ENCODE peak calls at places on chromosome 14, in ten cellular contexts. H, M, O, K, T, G, X, A, P and E are unnamed samples.

GRCh38 chr14:93114713-93115068 is 1.0 kb downstream of the ITPK1 start:
- DNase-seq in H (no peak), M (peak; percentile 58), O (no peak), K (no peak), T (peak; percentile 68), G (no peak), X (no peak), A (no peak), P (peak; percentile 37), E (no peak)

GRCh38 chr14:102591372-102591943 is 991 bp upstream of the RCOR1 start:
- DNase-seq in H (peak; percentile 38), M (peak; percentile 69), O (no peak), K (no peak), T (peak; percentile 76), G (no peak), X (peak; percentile 47), A (peak; percentile 16), P (peak; percentile 58), E (peak; percentile 51)

GRCh38 chr14:55645845-55646832 is 66.1 kb downstream of the KTN1 start:
- DNase-seq in H (no peak), M (no peak), O (no peak), K (no peak), T (no peak), G (no peak), X (no peak), A (no peak), P (no peak), E (no peak)

GRCh38 chr14:41662780-41663477 is 56.3 kb downstream of the LRFN5 start:
- DNase-seq in H (no peak), M (no peak), O (no peak), K (no peak), T (no peak), G (no peak), X (no peak), A (no peak), P (no peak), E (no peak)

GRCh38 chr14:105023791-105024480 is 3.1 kb upstream of the CDCA4 start:
- DNase-seq in H (no peak), M (no peak), O (no peak), K (no peak), T (no peak), G (no peak), X (no peak), A (no peak), P (no peak), E (no peak)

GRCh38 chr14:104591506-104592291 is 12.1 kb downstream of the C14orf180 start:
- DNase-seq in H (no peak), M (no peak), O (no peak), K (no peak), T (no peak), G (no peak), X (no peak), A (no peak), P (no peak), E (no peak)

GRCh38 chr14:87067061-87067460 is 925.9 kb downstream of the GALC start:
- DNase-seq in H (no peak), M (no peak), O (no peak), K (no peak), T (no peak), G (no peak), X (no peak), A (no peak), P (no peak), E (no peak)

GRCh38 chr14:35223927-35224326 is 68.3 kb upstream of the PSMA6 start:
- DNase-seq in H (no peak), M (no peak), O (no peak), K (no peak), T (no peak), G (no peak), X (no peak), A (no peak), P (no peak), E (no peak)

GRCh38 chr14:102510616-102511520 is 1.3 kb upstream of the ANKRD9 start:
- DNase-seq in H (no peak), M (peak; percentile 19), O (no peak), K (no peak), T (no peak), G (no peak), X (peak; percentile 29), A (no peak), P (no peak), E (no peak)

GRCh38 chr14:63045234-63045611 is at the start of gene KCNH5:
- DNase-seq in H (peak; percentile 43), M (peak; percentile 82), O (no peak), K (no peak), T (peak; percentile 53), G (no peak), X (peak; percentile 43), A (no peak), P (no peak), E (peak; percentile 25)

GRCh38 chr14:84825481-84825880 is 704.5 kb upstream of the FLRT2 start:
- DNase-seq in H (no peak), M (no peak), O (no peak), K (no peak), T (no peak), G (peak; percentile 24), X (no peak), A (no peak), P (no peak), E (no peak)

GRCh38 chr14:73238262-73238852 is 1.1 kb downstream of the PAPLN start:
- DNase-seq in H (no peak), M (peak; percentile 70), O (no peak), K (no peak), T (no peak), G (no peak), X (peak; percentile 89), A (no peak), P (no peak), E (no peak)

GRCh38 chr14:95527392-95528002 is 7.4 kb upstream of the GLRX5 start:
- DNase-seq in H (peak; percentile 53), M (peak; percentile 76), O (no peak), K (no peak), T (peak; percentile 79), G (no peak), X (peak; percentile 83), A (no peak), P (peak; percentile 80), E (no peak)

GRCh38 chr14:68851078-68851477 is 58.2 kb upstream of the ZFP36L1 start:
- DNase-seq in H (no peak), M (no peak), O (no peak), K (no peak), T (no peak), G (no peak), X (no peak), A (no peak), P (no peak), E (no peak)

GRCh38 chr14:20782280-20782890 is 1.3 kb downstream of the RNASE6 start:
- DNase-seq in H (peak; percentile 34), M (no peak), O (no peak), K (no peak), T (no peak), G (no peak), X (peak; percentile 16), A (no peak), P (no peak), E (no peak)

GRCh38 chr14:88955470-88955869 is 131.0 kb downstream of the TTC8 start:
- DNase-seq in H (peak; percentile 35), M (peak; percentile 50), O (no peak), K (no peak), T (no peak), G (no peak), X (peak; percentile 17), A (no peak), P (no peak), E (no peak)

GRCh38 chr14:88299865-88300264 is 23.2 kb downstream of the KCNK10 start:
- DNase-seq in H (peak; percentile 32), M (no peak), O (no peak), K (no peak), T (no peak), G (no peak), X (no peak), A (no peak), P (no peak), E (no peak)

GRCh38 chr14:95620659-95621059 is 65.6 kb upstream of the TCL1B start:
- DNase-seq in H (no peak), M (peak; percentile 92), O (no peak), K (no peak), T (no peak), G (no peak), X (no peak), A (no peak), P (no peak), E (no peak)

GRCh38 chr14:28744126-28744525 is 22.5 kb upstream of the FOXG1 start:
- DNase-seq in H (no peak), M (no peak), O (no peak), K (no peak), T (no peak), G (no peak), X (no peak), A (no peak), P (no peak), E (no peak)

GRCh38 chr14:69553221-69553620 is 21.4 kb downstream of the CCDC177 start:
- DNase-seq in H (no peak), M (no peak), O (no peak), K (no peak), T (no peak), G (no peak), X (peak; percentile 95), A (no peak), P (no peak), E (no peak)